ENCODE peak calls at places on chromosomes 4 and X, in ten cellular contexts. O, Q, Y, K, Z, E, U, A, V and I are unnamed samples.

GRCh38 chr4:179867300-179867878 is 2375.8 kb upstream of the TENM3 start:
- DNase-seq in O (peak; percentile 1), Q (peak; percentile 23), Y (no peak), K (peak; percentile 84), Z (peak; percentile 50), E (no peak), U (no peak), A (peak; percentile 61), V (peak; percentile 57), I (no peak)

GRCh38 chr4:108901271-108901670 is 138.4 kb upstream of the ETNPPL start:
- DNase-seq in O (no peak), Q (peak; percentile 48), Y (no peak), K (no peak), Z (no peak), E (no peak), U (no peak), A (no peak), V (no peak), I (no peak)

GRCh38 chr4:121711263-121712000 is 14.7 kb upstream of the ANXA5 start:
- DNase-seq in O (peak; percentile 96), Q (peak; percentile 97), Y (peak; percentile 22), K (peak; percentile 97), Z (peak; percentile 57), E (peak; percentile 92), U (peak; percentile 97), A (peak; percentile 75), V (peak; percentile 97), I (peak; percentile 77)

GRCh38 chr4:76504613-76505465 is 69.8 kb downstream of the SHROOM3 start:
- DNase-seq in O (peak; percentile 77), Q (peak; percentile 49), Y (no peak), K (peak; percentile 58), Z (no peak), E (no peak), U (peak; percentile 60), A (peak; percentile 20), V (peak; percentile 63), I (peak; percentile 10)

GRCh38 chr4:109703664-109704351 is 563 bp upstream of the CASP6 start:
- DNase-seq in O (peak; percentile 57), Q (no peak), Y (no peak), K (peak; percentile 61), Z (no peak), E (no peak), U (no peak), A (no peak), V (no peak), I (no peak)

GRCh38 chrX:1794586-1794985 is 179.7 kb downstream of the ASMT start:
- DNase-seq in O (no peak), Q (no peak), Y (no peak), K (no peak), Z (no peak), E (no peak), U (no peak), A (no peak), V (no peak), I (no peak)

GRCh38 chrX:75365243-75365975 is 91.5 kb downstream of the UPRT start:
- DNase-seq in O (no peak), Q (peak; percentile 35), Y (no peak), K (no peak), Z (no peak), E (no peak), U (no peak), A (no peak), V (no peak), I (no peak)

GRCh38 chr4:101232074-101232776 is 115.1 kb downstream of the PPP3CA start:
- DNase-seq in O (peak; percentile 87), Q (peak; percentile 88), Y (no peak), K (peak; percentile 73), Z (no peak), E (no peak), U (peak; percentile 77), A (no peak), V (peak; percentile 79), I (peak; percentile 34)

GRCh38 chr4:40842725-40843401 is 93.1 kb downstream of the NSUN7 start:
- DNase-seq in O (no peak), Q (no peak), Y (no peak), K (no peak), Z (no peak), E (no peak), U (no peak), A (no peak), V (peak; percentile 6), I (no peak)

GRCh38 chrX:72306851-72307645 is 1.3 kb upstream of the CITED1 start:
- DNase-seq in O (peak; percentile 71), Q (peak; percentile 73), Y (peak; percentile 23), K (peak; percentile 78), Z (peak; percentile 54), E (no peak), U (peak; percentile 47), A (peak; percentile 62), V (peak; percentile 66), I (no peak)
- TF ChIP-seq CTCF in O (no peak), Q (no peak), Y (no peak), K (no peak), Z (no peak), E (no peak), U (no peak), A (no peak), V (no peak), I (no peak)

GRCh38 chrX:132940727-132941162 is 17.7 kb downstream of the HS6ST2 start:
- DNase-seq in O (no peak), Q (no peak), Y (no peak), K (no peak), Z (no peak), E (no peak), U (no peak), A (peak; percentile 66), V (no peak), I (no peak)
- TF ChIP-seq CTCF in O (no peak), Q (no peak), Y (no peak), K (peak; percentile 18), Z (no peak), E (no peak), U (no peak), A (peak; percentile 23), V (no peak), I (no peak)

DNA sequence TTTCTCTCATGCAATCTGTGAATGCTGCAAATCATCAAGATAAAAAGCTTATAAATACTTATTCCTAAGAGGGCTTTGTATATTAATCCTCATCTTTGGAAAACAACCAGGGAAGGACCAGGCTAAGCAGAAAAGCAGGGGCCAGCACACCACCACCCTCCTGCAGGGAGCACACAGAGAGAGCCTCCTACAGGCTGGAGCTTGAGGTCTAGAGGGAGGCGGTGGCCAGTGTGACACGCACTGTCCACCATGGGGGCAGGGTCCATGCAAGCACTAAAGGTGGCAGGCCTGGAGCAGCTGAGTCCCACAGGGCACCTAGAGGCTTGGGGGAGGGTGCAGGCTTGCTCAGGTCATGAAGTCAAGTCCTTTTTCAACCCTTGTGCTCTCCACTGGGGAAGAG is 236.9 kb downstream of the TACR3 start:
- DNase-seq in O (no peak), Q (no peak), Y (no peak), K (no peak), Z (no peak), E (no peak), U (no peak), A (no peak), V (no peak), I (no peak)
- TF ChIP-seq CTCF in O (no peak), Q (no peak), Y (no peak), K (no peak), Z (no peak), E (no peak), U (no peak), A (no peak), V (no peak), I (no peak)

DNA sequence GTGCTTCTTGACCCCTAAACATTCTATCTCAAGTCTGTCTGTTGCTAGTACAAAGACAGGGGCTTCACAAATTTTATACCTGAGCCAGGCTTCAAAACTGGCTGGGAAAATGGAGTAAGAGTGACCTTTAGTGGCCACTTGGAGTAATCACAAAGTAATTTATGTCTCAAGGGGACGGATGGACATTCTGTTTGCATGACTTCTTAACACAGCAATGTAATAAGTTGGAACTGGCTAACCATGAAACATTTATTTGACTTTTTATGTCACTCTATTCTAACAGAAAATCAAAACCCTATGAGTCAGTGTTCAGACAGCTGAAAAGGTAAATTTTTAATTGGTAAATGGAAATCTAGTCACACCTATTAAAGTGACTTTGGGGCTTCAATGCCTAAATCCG is 600.6 kb downstream of the ANKRD50 start:
- DNase-seq in O (peak; percentile 95), Q (peak; percentile 80), Y (no peak), K (peak; percentile 74), Z (no peak), E (no peak), U (peak; percentile 80), A (peak; percentile 13), V (peak; percentile 87), I (peak; percentile 34)
- TF ChIP-seq CTCF in O (peak; percentile 60), Q (peak; percentile 67), Y (no peak), K (peak; percentile 68), Z (no peak), E (peak; percentile 30), U (peak; percentile 73), A (no peak), V (peak; percentile 82), I (peak; percentile 58)

DNA sequence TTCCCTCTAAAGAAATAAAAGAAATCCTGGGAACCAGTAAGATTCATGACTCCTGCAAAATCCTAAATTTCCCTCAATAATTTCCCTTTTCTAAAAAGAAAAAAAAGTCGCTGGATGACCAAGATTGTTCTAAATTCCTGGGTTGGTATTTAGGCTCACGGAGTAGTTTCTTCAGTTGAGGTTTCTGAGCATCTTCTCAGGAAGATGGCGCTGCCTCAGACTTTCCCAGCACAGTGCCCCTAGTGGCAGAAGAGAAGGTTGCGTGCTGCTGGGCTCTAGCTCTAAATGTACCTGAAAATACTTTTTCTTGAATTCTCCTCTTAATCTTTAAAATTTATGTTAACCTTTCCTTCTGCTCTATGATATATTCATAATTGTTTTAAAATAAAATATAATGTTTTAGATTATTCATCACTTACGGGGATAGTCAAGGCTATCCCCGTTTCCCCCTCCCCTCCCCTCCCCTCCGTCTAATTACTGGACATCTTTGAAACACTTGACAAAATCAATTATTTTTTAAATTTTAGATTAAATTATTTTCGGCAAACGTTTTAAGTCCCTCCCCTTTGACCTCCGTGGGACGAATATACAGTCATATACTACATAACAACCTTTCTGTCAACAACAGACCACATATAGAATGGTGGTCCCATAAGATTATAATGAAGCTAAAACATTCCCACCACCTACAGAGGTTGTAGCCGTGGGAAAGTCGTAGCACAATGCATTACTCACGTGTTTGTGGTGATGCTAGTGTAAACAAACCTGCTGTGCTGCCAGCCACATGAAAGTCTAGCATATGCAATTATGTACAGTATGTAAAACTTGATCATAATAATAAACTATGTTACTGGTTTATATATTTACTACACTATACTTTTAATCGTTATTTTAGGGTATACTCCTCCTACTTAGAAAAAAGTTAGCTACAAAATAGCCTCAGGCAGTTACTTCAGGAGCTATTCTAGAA is 41.0 kb upstream of the GATB start:
- DNase-seq in O (peak; percentile 53), Q (peak; percentile 32), Y (peak; percentile 33), K (peak; percentile 66), Z (peak; percentile 59), E (no peak), U (peak; percentile 44), A (peak; percentile 46), V (peak; percentile 44), I (peak; percentile 2)
- TF ChIP-seq CTCF in O (peak; percentile 93), Q (peak; percentile 73), Y (peak; percentile 98), K (peak; percentile 96), Z (peak; percentile 63), E (peak; percentile 47), U (peak; percentile 69), A (peak; percentile 68), V (peak; percentile 67), I (peak; percentile 85)

GRCh38 chrX:53171356-53171755 is 53.7 kb downstream of the KDM5C start:
- DNase-seq in O (no peak), Q (no peak), Y (no peak), K (no peak), Z (no peak), E (no peak), U (no peak), A (no peak), V (no peak), I (no peak)
- TF ChIP-seq CTCF in O (no peak), Q (no peak), Y (no peak), K (peak; percentile 14), Z (no peak), E (no peak), U (no peak), A (no peak), V (no peak), I (peak; percentile 0)